ENCODE peak calls at places on chromosomes 5 and 9, in six cellular contexts. W is brain microvascular endothelial cell; O is CD8-positive, alpha-beta T cell; L is uterus; N is A673; U is heart right ventricle. B is an unnamed sample.

GRCh38 chr9:121757286-121757595 is 105.8 kb downstream of the DAB2IP start:
- DNase-seq in L (no peak), W (no peak), N (no peak), O (no peak), U (no peak), B (no peak)

GRCh38 chr5:110852053-110852452 is 113.2 kb downstream of the SLC25A46 start:
- DNase-seq in L (no peak), O (no peak), U (no peak), N (no peak), W (no peak), B (no peak)

GRCh38 chr5:139268364-139269202 is 25.0 kb upstream of the MATR3 start:
- DNase-seq in W (no peak), L (no peak), O (no peak), N (no peak), U (no peak), B (no peak)

GRCh38 chr9:37626708-37627293 is 24.0 kb upstream of the FRMPD1 start:
- DNase-seq in L (no peak), W (no peak), N (no peak), U (no peak), O (no peak), B (no peak)

GRCh38 chr5:14929293-14930065 is 57.9 kb upstream of the ANKH start:
- DNase-seq in N (no peak), O (no peak), W (no peak), U (no peak), L (no peak), B (no peak)

GRCh38 chr9:126383395-126384104 is 56.9 kb downstream of the MVB12B start:
- DNase-seq in L (no peak), O (no peak), N (no peak), W (no peak), U (no peak), B (no peak)

GRCh38 chr5:55665065-55665464 is 47.1 kb downstream of the SLC38A9 start:
- DNase-seq in N (no peak), O (no peak), L (no peak), U (no peak), W (peak; percentile 43), B (no peak)

GRCh38 chr9:109817846-109818472 is 38.0 kb downstream of the PALM2AKAP2 start:
- DNase-seq in U (peak; percentile 92), L (peak; percentile 60), O (no peak), N (peak; percentile 91), W (peak; percentile 97), B (no peak)

GRCh38 chr9:105656131-105656921 is 5.9 kb upstream of the TAL2 start:
- DNase-seq in W (no peak), N (peak; percentile 15), U (peak; percentile 5), L (no peak), O (peak; percentile 5), B (no peak)

GRCh38 chr5:1255081-1255561 is 29.9 kb downstream of the SLC6A18 start:
- DNase-seq in L (no peak), O (peak; percentile 48), W (no peak), N (no peak), U (no peak), B (no peak)

GRCh38 chr5:173802670-173803165 is 85.4 kb upstream of the CPEB4 start:
- DNase-seq in N (no peak), O (no peak), W (no peak), U (no peak), L (no peak), B (no peak)

GRCh38 chr5:32278403-32278802 is 34.3 kb downstream of the MTMR12 start:
- DNase-seq in N (no peak), L (no peak), O (no peak), U (no peak), W (peak; percentile 73), B (no peak)

GRCh38 chr5:113608113-113608551 is 94.6 kb downstream of the YTHDC2 start:
- DNase-seq in N (peak; percentile 34), L (no peak), W (no peak), O (no peak), U (no peak), B (no peak)

GRCh38 chr9:24293391-24293790 is 252.3 kb downstream of the IZUMO3 start:
- DNase-seq in O (no peak), U (no peak), N (no peak), L (no peak), W (no peak), B (no peak)

GRCh38 chr9:133958756-133959155 is 33.4 kb downstream of the VAV2 start:
- DNase-seq in N (no peak), O (no peak), U (no peak), W (no peak), L (no peak), B (no peak)

GRCh38 chr5:179913461-179913860 is 5.8 kb upstream of the TBC1D9B start:
- DNase-seq in U (no peak), N (no peak), O (no peak), W (no peak), L (no peak), B (no peak)

GRCh38 chr9:21688108-21689102 is 114.0 kb upstream of the MTAP start:
- DNase-seq in N (no peak), O (no peak), L (no peak), U (no peak), W (peak; percentile 53), B (no peak)

GRCh38 chr9:76537150-76537646 is 78.2 kb downstream of the GCNT1 start:
- DNase-seq in O (no peak), U (peak; percentile 34), N (no peak), W (no peak), L (no peak), B (no peak)

GRCh38 chr9:34098307-34098706 is 28.2 kb downstream of the DCAF12 start:
- DNase-seq in W (no peak), L (no peak), N (no peak), U (no peak), O (no peak), B (no peak)

GRCh38 chr9:92723299-92723625 is 41.4 kb downstream of the BICD2 start:
- DNase-seq in U (peak; percentile 1), N (no peak), W (no peak), L (no peak), O (no peak), B (no peak)

GRCh38 chr5:3604501-3604900 is 8.9 kb downstream of the IRX1 start:
- DNase-seq in O (no peak), L (no peak), U (no peak), W (no peak), N (no peak), B (no peak)

GRCh38 chr5:3605298-3606010 is 9.8 kb downstream of the IRX1 start:
- DNase-seq in L (no peak), U (no peak), O (no peak), N (no peak), W (no peak), B (no peak)

GRCh38 chr5:3601929-3602712 is 6.5 kb downstream of the IRX1 start:
- DNase-seq in L (no peak), O (no peak), N (no peak), W (no peak), U (no peak), B (no peak)

GRCh38 chr5:3601060-3601710 is 5.6 kb downstream of the IRX1 start:
- DNase-seq in O (no peak), N (no peak), W (no peak), L (no peak), U (no peak), B (no peak)

GRCh38 chr5:3602713-3603502 is 7.3 kb downstream of the IRX1 start:
- DNase-seq in L (no peak), N (no peak), O (no peak), W (no peak), U (no peak), B (no peak)
- TF ChIP-seq CTCF in L (no peak), N (no peak), O (no peak), W (peak; percentile 52), U (peak; percentile 63), B (no peak)

GRCh38 chr9:89519393-89519805 is 21.5 kb upstream of the SEMA4D start:
- DNase-seq in L (no peak), W (peak; percentile 36), N (no peak), O (no peak), U (no peak), B (no peak)

GRCh38 chr9:89515416-89515815 is 17.5 kb upstream of the SEMA4D start:
- DNase-seq in W (no peak), L (no peak), U (no peak), O (no peak), N (no peak), B (no peak)

GRCh38 chr9:89522261-89522978 is 24.5 kb upstream of the SEMA4D start:
- DNase-seq in L (no peak), U (peak; percentile 26), W (no peak), O (peak; percentile 70), N (no peak), B (no peak)

GRCh38 chr9:89522979-89523305 is 25.0 kb upstream of the SEMA4D start:
- DNase-seq in L (no peak), N (no peak), U (no peak), W (no peak), O (no peak), B (no peak)

DNA sequence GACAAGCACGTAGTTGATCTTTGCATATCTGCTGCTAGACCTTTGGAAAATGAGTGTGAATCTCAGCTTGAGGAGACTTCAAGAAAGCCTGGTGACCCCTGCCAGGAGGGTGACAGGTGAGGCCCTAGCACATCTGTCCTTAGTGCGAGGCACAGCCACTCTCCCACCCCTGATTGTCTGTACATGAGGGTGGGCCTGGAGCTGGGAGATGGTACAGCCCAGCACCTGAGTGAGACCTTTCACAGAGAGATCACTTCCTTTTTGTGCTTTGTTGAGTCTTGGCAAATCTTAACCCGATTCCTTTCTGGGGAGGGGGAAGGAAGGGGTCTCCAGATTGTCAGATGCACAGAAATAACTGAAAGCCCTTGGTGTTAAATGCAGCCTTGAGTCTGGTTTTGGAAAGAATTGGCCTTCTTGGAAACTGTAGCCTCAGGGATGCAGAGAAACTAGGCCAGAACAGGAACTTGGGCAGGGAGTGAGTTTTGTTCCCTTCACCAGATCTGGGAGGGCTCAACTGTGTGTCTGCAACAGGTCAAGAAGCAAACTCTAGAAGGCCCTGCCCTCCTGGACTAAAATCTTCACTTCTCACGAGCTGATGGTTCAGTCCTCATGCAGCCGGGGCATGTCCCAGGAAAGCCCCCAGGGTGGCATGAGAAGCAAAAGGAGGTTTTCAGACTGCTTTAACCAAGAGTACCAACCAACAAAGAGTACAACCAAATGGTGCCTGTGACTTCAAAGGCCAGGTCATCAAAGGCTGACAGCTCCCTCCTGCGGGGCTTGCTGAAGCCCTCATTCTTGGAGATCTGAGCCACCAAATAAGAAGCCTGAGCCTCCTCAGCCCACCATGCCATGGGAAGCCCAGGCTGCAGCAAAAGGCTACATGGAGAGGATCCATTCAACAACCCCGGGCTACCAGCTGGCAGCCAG is 20.8 kb upstream of the SEMA4D start:
- DNase-seq in U (no peak), N (no peak), W (no peak), L (no peak), O (no peak), B (no peak)
- H3K27ac ChIP-seq in U (no peak overlapping the region), N (no peak overlapping the region), W (no peak overlapping the region), L (no peak overlapping the region), O (no peak overlapping the region), B (no peak overlapping the region)

DNA sequence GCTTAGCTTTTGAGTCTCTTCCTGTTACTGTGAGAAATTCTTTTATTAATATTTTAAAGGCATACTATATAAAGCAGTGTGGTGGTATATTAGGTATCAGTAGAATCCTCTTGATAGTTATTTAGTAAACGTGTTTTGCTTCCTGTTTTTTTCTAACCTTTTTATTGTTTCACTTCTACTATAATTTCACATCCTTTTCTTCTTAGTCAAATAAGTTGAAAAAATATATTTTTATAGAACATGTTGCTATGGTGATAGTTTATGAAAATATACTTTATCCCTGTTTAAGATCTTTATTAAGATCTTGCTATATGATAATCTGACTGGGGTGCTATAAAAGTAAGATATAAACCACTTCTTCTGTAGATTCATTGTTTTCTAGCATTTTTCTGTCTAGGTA is 2.1 kb downstream of the POLK start:
- DNase-seq in O (no peak), L (no peak), N (no peak), U (no peak), W (no peak), B (no peak)
- H3K4me3 ChIP-seq in O (no peak overlapping the region), L (no peak overlapping the region), N (peak overlapping the region; percentile 8), U (no peak overlapping the region), W (no peak overlapping the region), B (peak overlapping the region; percentile 75)

GRCh38 chr5:7533941-7534340 is 138.0 kb downstream of the ADCY2 start:
- DNase-seq in W (no peak), L (no peak), U (no peak), N (no peak), O (no peak), B (no peak)
- TF ChIP-seq CTCF in W (no peak), L (no peak), U (no peak), N (no peak), O (no peak), B (no peak)